ENCODE peak calls at places on chromosomes 12 and 14, in ten cellular contexts. One of them, this sample, is unnamed.
A peak's percentile ranks its signal among the peaks of the same experiment; 100 is the strongest.

GRCh38 chr14:42079911-42080310 is 473.2 kb downstream of the LRFN5 start:
- DNase-seq in stimulated activated CD4-positive, alpha-beta T cell treated with anti-CD3 and anti-CD28 coated beads, Interleukin-1b, Interleukin-23, amount 100 ng/mL, for 48 hours: no peak
- DNase-seq in Ammon's horn: no peak
- DNase-seq in NCI-H748 treated with DMSO at 0.1 percent for 48 hours: no peak
- DNase-seq in T-helper 9 cell: no peak
- DNase-seq in NT2/D1: no peak
- DNase-seq in cerebellar cortex: no peak
- DNase-seq in endothelial cell: no peak
- DNase-seq in memory B cell: no peak
- DNase-seq in sigmoid colon: no peak
- DNase-seq in this sample: no peak

GRCh38 chr14:48325486-48325885 is 650.1 kb upstream of the MDGA2 start:
- DNase-seq in stimulated activated CD4-positive, alpha-beta T cell treated with anti-CD3 and anti-CD28 coated beads, Interleukin-1b, Interleukin-23, amount 100 ng/mL, for 48 hours: no peak
- DNase-seq in Ammon's horn: no peak
- DNase-seq in NCI-H748 treated with DMSO at 0.1 percent for 48 hours: no peak
- DNase-seq in T-helper 9 cell: no peak
- DNase-seq in NT2/D1: no peak
- DNase-seq in cerebellar cortex: no peak
- DNase-seq in endothelial cell: no peak
- DNase-seq in memory B cell: no peak
- DNase-seq in sigmoid colon: no peak
- DNase-seq in this sample: no peak

GRCh38 chr14:22536853-22537338 is 52.1 kb downstream of the DAD1 start:
- DNase-seq in stimulated activated CD4-positive, alpha-beta T cell treated with anti-CD3 and anti-CD28 coated beads, Interleukin-1b, Interleukin-23, amount 100 ng/mL, for 48 hours: peak; percentile 93
- DNase-seq in Ammon's horn: peak; percentile 21
- DNase-seq in NCI-H748 treated with DMSO at 0.1 percent for 48 hours: no peak
- DNase-seq in T-helper 9 cell: peak; percentile 61
- DNase-seq in NT2/D1: no peak
- DNase-seq in cerebellar cortex: no peak
- DNase-seq in endothelial cell: no peak
- DNase-seq in memory B cell: no peak
- DNase-seq in sigmoid colon: peak; percentile 86
- DNase-seq in this sample: peak; percentile 86

GRCh38 chr14:95577067-95577800 is 42.4 kb downstream of the GLRX5 start:
- DNase-seq in stimulated activated CD4-positive, alpha-beta T cell treated with anti-CD3 and anti-CD28 coated beads, Interleukin-1b, Interleukin-23, amount 100 ng/mL, for 48 hours: no peak
- DNase-seq in Ammon's horn: no peak
- DNase-seq in NCI-H748 treated with DMSO at 0.1 percent for 48 hours: no peak
- DNase-seq in T-helper 9 cell: no peak
- DNase-seq in NT2/D1: no peak
- DNase-seq in cerebellar cortex: no peak
- DNase-seq in endothelial cell: no peak
- DNase-seq in memory B cell: no peak
- DNase-seq in sigmoid colon: no peak
- DNase-seq in this sample: no peak

GRCh38 chr12:29741342-29742241 is 42.1 kb downstream of the TMTC1 start:
- DNase-seq in stimulated activated CD4-positive, alpha-beta T cell treated with anti-CD3 and anti-CD28 coated beads, Interleukin-1b, Interleukin-23, amount 100 ng/mL, for 48 hours: no peak
- DNase-seq in Ammon's horn: no peak
- DNase-seq in NCI-H748 treated with DMSO at 0.1 percent for 48 hours: no peak
- DNase-seq in T-helper 9 cell: no peak
- DNase-seq in NT2/D1: no peak
- DNase-seq in cerebellar cortex: no peak
- DNase-seq in endothelial cell: no peak
- DNase-seq in memory B cell: no peak
- DNase-seq in sigmoid colon: no peak
- DNase-seq in this sample: no peak

GRCh38 chr12:39145175-39145999 is 240.0 kb upstream of the CPNE8 start:
- DNase-seq in stimulated activated CD4-positive, alpha-beta T cell treated with anti-CD3 and anti-CD28 coated beads, Interleukin-1b, Interleukin-23, amount 100 ng/mL, for 48 hours: peak; percentile 50
- DNase-seq in Ammon's horn: peak; percentile 21
- DNase-seq in NCI-H748 treated with DMSO at 0.1 percent for 48 hours: no peak
- DNase-seq in T-helper 9 cell: no peak
- DNase-seq in NT2/D1: peak; percentile 42
- DNase-seq in cerebellar cortex: peak; percentile 17
- DNase-seq in endothelial cell: peak; percentile 73
- DNase-seq in memory B cell: no peak
- DNase-seq in sigmoid colon: peak; percentile 76
- DNase-seq in this sample: peak; percentile 62

GRCh38 chr12:11812558-11813421 is 163.3 kb downstream of the ETV6 start:
- DNase-seq in stimulated activated CD4-positive, alpha-beta T cell treated with anti-CD3 and anti-CD28 coated beads, Interleukin-1b, Interleukin-23, amount 100 ng/mL, for 48 hours: no peak
- DNase-seq in Ammon's horn: peak; percentile 70
- DNase-seq in NCI-H748 treated with DMSO at 0.1 percent for 48 hours: peak; percentile 29
- DNase-seq in T-helper 9 cell: no peak
- DNase-seq in NT2/D1: peak; percentile 73
- DNase-seq in cerebellar cortex: no peak
- DNase-seq in endothelial cell: peak; percentile 52
- DNase-seq in memory B cell: peak; percentile 35
- DNase-seq in sigmoid colon: no peak
- DNase-seq in this sample: no peak

GRCh38 chr12:108700833-108701450 is 30.4 kb downstream of the CORO1C start:
- DNase-seq in stimulated activated CD4-positive, alpha-beta T cell treated with anti-CD3 and anti-CD28 coated beads, Interleukin-1b, Interleukin-23, amount 100 ng/mL, for 48 hours: no peak
- DNase-seq in Ammon's horn: no peak
- DNase-seq in NCI-H748 treated with DMSO at 0.1 percent for 48 hours: no peak
- DNase-seq in T-helper 9 cell: no peak
- DNase-seq in NT2/D1: no peak
- DNase-seq in cerebellar cortex: no peak
- DNase-seq in endothelial cell: no peak
- DNase-seq in memory B cell: no peak
- DNase-seq in sigmoid colon: no peak
- DNase-seq in this sample: no peak

GRCh38 chr14:99134333-99135046 is 137.5 kb downstream of the BCL11B start:
- DNase-seq in stimulated activated CD4-positive, alpha-beta T cell treated with anti-CD3 and anti-CD28 coated beads, Interleukin-1b, Interleukin-23, amount 100 ng/mL, for 48 hours: no peak
- DNase-seq in Ammon's horn: no peak
- DNase-seq in NCI-H748 treated with DMSO at 0.1 percent for 48 hours: no peak
- DNase-seq in T-helper 9 cell: no peak
- DNase-seq in NT2/D1: no peak
- DNase-seq in cerebellar cortex: no peak
- DNase-seq in endothelial cell: no peak
- DNase-seq in memory B cell: no peak
- DNase-seq in sigmoid colon: peak; percentile 44
- DNase-seq in this sample: peak; percentile 36

GRCh38 chr12:52151859-52152783 is 39.7 kb downstream of the KRT80 start:
- DNase-seq in stimulated activated CD4-positive, alpha-beta T cell treated with anti-CD3 and anti-CD28 coated beads, Interleukin-1b, Interleukin-23, amount 100 ng/mL, for 48 hours: peak; percentile 65
- DNase-seq in Ammon's horn: no peak
- DNase-seq in NCI-H748 treated with DMSO at 0.1 percent for 48 hours: no peak
- DNase-seq in T-helper 9 cell: peak; percentile 72
- DNase-seq in NT2/D1: no peak
- DNase-seq in cerebellar cortex: no peak
- DNase-seq in endothelial cell: peak; percentile 80
- DNase-seq in memory B cell: peak; percentile 74
- DNase-seq in sigmoid colon: peak; percentile 84
- DNase-seq in this sample: peak; percentile 80

GRCh38 chr14:75229923-75230792 is 48.5 kb upstream of the FOS start:
- DNase-seq in stimulated activated CD4-positive, alpha-beta T cell treated with anti-CD3 and anti-CD28 coated beads, Interleukin-1b, Interleukin-23, amount 100 ng/mL, for 48 hours: peak; percentile 41
- DNase-seq in Ammon's horn: no peak
- DNase-seq in NCI-H748 treated with DMSO at 0.1 percent for 48 hours: no peak
- DNase-seq in T-helper 9 cell: peak; percentile 49
- DNase-seq in NT2/D1: no peak
- DNase-seq in cerebellar cortex: no peak
- DNase-seq in endothelial cell: no peak
- DNase-seq in memory B cell: no peak
- DNase-seq in sigmoid colon: no peak
- DNase-seq in this sample: peak; percentile 60

GRCh38 chr12:92020983-92021664 is 124.5 kb downstream of the BTG1 start:
- DNase-seq in stimulated activated CD4-positive, alpha-beta T cell treated with anti-CD3 and anti-CD28 coated beads, Interleukin-1b, Interleukin-23, amount 100 ng/mL, for 48 hours: no peak
- DNase-seq in Ammon's horn: no peak
- DNase-seq in NCI-H748 treated with DMSO at 0.1 percent for 48 hours: no peak
- DNase-seq in T-helper 9 cell: no peak
- DNase-seq in NT2/D1: peak; percentile 3
- DNase-seq in cerebellar cortex: no peak
- DNase-seq in endothelial cell: no peak
- DNase-seq in memory B cell: no peak
- DNase-seq in sigmoid colon: no peak
- DNase-seq in this sample: no peak

GRCh38 chr14:49240383-49240782 is 345.8 kb downstream of the RPS29 start:
- DNase-seq in stimulated activated CD4-positive, alpha-beta T cell treated with anti-CD3 and anti-CD28 coated beads, Interleukin-1b, Interleukin-23, amount 100 ng/mL, for 48 hours: no peak
- DNase-seq in Ammon's horn: no peak
- DNase-seq in NCI-H748 treated with DMSO at 0.1 percent for 48 hours: no peak
- DNase-seq in T-helper 9 cell: no peak
- DNase-seq in NT2/D1: no peak
- DNase-seq in cerebellar cortex: no peak
- DNase-seq in endothelial cell: no peak
- DNase-seq in memory B cell: no peak
- DNase-seq in sigmoid colon: no peak
- DNase-seq in this sample: no peak

GRCh38 chr12:3049596-3050314 is 27.4 kb upstream of the TSPAN9 start:
- DNase-seq in stimulated activated CD4-positive, alpha-beta T cell treated with anti-CD3 and anti-CD28 coated beads, Interleukin-1b, Interleukin-23, amount 100 ng/mL, for 48 hours: no peak
- DNase-seq in Ammon's horn: no peak
- DNase-seq in NCI-H748 treated with DMSO at 0.1 percent for 48 hours: no peak
- DNase-seq in T-helper 9 cell: no peak
- DNase-seq in NT2/D1: no peak
- DNase-seq in cerebellar cortex: peak; percentile 53
- DNase-seq in endothelial cell: no peak
- DNase-seq in memory B cell: no peak
- DNase-seq in sigmoid colon: no peak
- DNase-seq in this sample: no peak

GRCh38 chr12:54166543-54167499 is 22.0 kb downstream of the SMUG1 start:
- DNase-seq in stimulated activated CD4-positive, alpha-beta T cell treated with anti-CD3 and anti-CD28 coated beads, Interleukin-1b, Interleukin-23, amount 100 ng/mL, for 48 hours: no peak
- DNase-seq in Ammon's horn: no peak
- DNase-seq in NCI-H748 treated with DMSO at 0.1 percent for 48 hours: no peak
- DNase-seq in T-helper 9 cell: no peak
- DNase-seq in NT2/D1: no peak
- DNase-seq in cerebellar cortex: no peak
- DNase-seq in endothelial cell: no peak
- DNase-seq in memory B cell: no peak
- DNase-seq in sigmoid colon: no peak
- DNase-seq in this sample: no peak

GRCh38 chr12:106128526-106129430 is 10.0 kb downstream of the NUAK1 start:
- DNase-seq in stimulated activated CD4-positive, alpha-beta T cell treated with anti-CD3 and anti-CD28 coated beads, Interleukin-1b, Interleukin-23, amount 100 ng/mL, for 48 hours: no peak
- DNase-seq in Ammon's horn: no peak
- DNase-seq in NCI-H748 treated with DMSO at 0.1 percent for 48 hours: no peak
- DNase-seq in T-helper 9 cell: no peak
- DNase-seq in NT2/D1: no peak
- DNase-seq in cerebellar cortex: no peak
- DNase-seq in endothelial cell: no peak
- DNase-seq in memory B cell: no peak
- DNase-seq in sigmoid colon: no peak
- DNase-seq in this sample: no peak

GRCh38 chr12:31589896-31590729 is 823 bp downstream of the DENND5B start:
- DNase-seq in stimulated activated CD4-positive, alpha-beta T cell treated with anti-CD3 and anti-CD28 coated beads, Interleukin-1b, Interleukin-23, amount 100 ng/mL, for 48 hours: peak; percentile 3
- DNase-seq in Ammon's horn: peak; percentile 73
- DNase-seq in NCI-H748 treated with DMSO at 0.1 percent for 48 hours: peak; percentile 71
- DNase-seq in T-helper 9 cell: no peak
- DNase-seq in NT2/D1: peak; percentile 77
- DNase-seq in cerebellar cortex: peak; percentile 68
- DNase-seq in endothelial cell: peak; percentile 70
- DNase-seq in memory B cell: peak; percentile 57
- DNase-seq in sigmoid colon: peak; percentile 84
- DNase-seq in this sample: peak; percentile 22

GRCh38 chr14:69259531-69260245 is at the start of gene GALNT16:
- DNase-seq in stimulated activated CD4-positive, alpha-beta T cell treated with anti-CD3 and anti-CD28 coated beads, Interleukin-1b, Interleukin-23, amount 100 ng/mL, for 48 hours: no peak
- DNase-seq in Ammon's horn: peak; percentile 11
- DNase-seq in NCI-H748 treated with DMSO at 0.1 percent for 48 hours: no peak
- DNase-seq in T-helper 9 cell: no peak
- DNase-seq in NT2/D1: no peak
- DNase-seq in cerebellar cortex: peak; percentile 54
- DNase-seq in endothelial cell: peak; percentile 69
- DNase-seq in memory B cell: peak; percentile 24
- DNase-seq in sigmoid colon: no peak
- DNase-seq in this sample: no peak

GRCh38 chr12:47147749-47148148 is 68.0 kb upstream of the AMIGO2 start:
- DNase-seq in stimulated activated CD4-positive, alpha-beta T cell treated with anti-CD3 and anti-CD28 coated beads, Interleukin-1b, Interleukin-23, amount 100 ng/mL, for 48 hours: no peak
- DNase-seq in Ammon's horn: no peak
- DNase-seq in NCI-H748 treated with DMSO at 0.1 percent for 48 hours: no peak
- DNase-seq in T-helper 9 cell: no peak
- DNase-seq in NT2/D1: no peak
- DNase-seq in cerebellar cortex: no peak
- DNase-seq in endothelial cell: no peak
- DNase-seq in memory B cell: no peak
- DNase-seq in sigmoid colon: no peak
- DNase-seq in this sample: no peak

GRCh38 chr12:104565606-104566243 is 109.0 kb downstream of the CHST11 start:
- DNase-seq in stimulated activated CD4-positive, alpha-beta T cell treated with anti-CD3 and anti-CD28 coated beads, Interleukin-1b, Interleukin-23, amount 100 ng/mL, for 48 hours: no peak
- DNase-seq in Ammon's horn: peak; percentile 42
- DNase-seq in NCI-H748 treated with DMSO at 0.1 percent for 48 hours: no peak
- DNase-seq in T-helper 9 cell: no peak
- DNase-seq in NT2/D1: no peak
- DNase-seq in cerebellar cortex: peak; percentile 35
- DNase-seq in endothelial cell: no peak
- DNase-seq in memory B cell: no peak
- DNase-seq in sigmoid colon: peak; percentile 68
- DNase-seq in this sample: no peak

GRCh38 chr12:106114084-106115068 is 24.4 kb downstream of the NUAK1 start:
- DNase-seq in stimulated activated CD4-positive, alpha-beta T cell treated with anti-CD3 and anti-CD28 coated beads, Interleukin-1b, Interleukin-23, amount 100 ng/mL, for 48 hours: no peak
- DNase-seq in Ammon's horn: no peak
- DNase-seq in NCI-H748 treated with DMSO at 0.1 percent for 48 hours: no peak
- DNase-seq in T-helper 9 cell: no peak
- DNase-seq in NT2/D1: no peak
- DNase-seq in cerebellar cortex: no peak
- DNase-seq in endothelial cell: no peak
- DNase-seq in memory B cell: no peak
- DNase-seq in sigmoid colon: peak; percentile 75
- DNase-seq in this sample: no peak

GRCh38 chr14:28264306-28264705 is 502.3 kb upstream of the FOXG1 start:
- DNase-seq in stimulated activated CD4-positive, alpha-beta T cell treated with anti-CD3 and anti-CD28 coated beads, Interleukin-1b, Interleukin-23, amount 100 ng/mL, for 48 hours: no peak
- DNase-seq in Ammon's horn: no peak
- DNase-seq in NCI-H748 treated with DMSO at 0.1 percent for 48 hours: no peak
- DNase-seq in T-helper 9 cell: no peak
- DNase-seq in NT2/D1: no peak
- DNase-seq in cerebellar cortex: no peak
- DNase-seq in endothelial cell: no peak
- DNase-seq in memory B cell: no peak
- DNase-seq in sigmoid colon: no peak
- DNase-seq in this sample: no peak

GRCh38 chr14:99779751-99780150 is 13.5 kb upstream of the EML1 start:
- DNase-seq in stimulated activated CD4-positive, alpha-beta T cell treated with anti-CD3 and anti-CD28 coated beads, Interleukin-1b, Interleukin-23, amount 100 ng/mL, for 48 hours: no peak
- DNase-seq in Ammon's horn: no peak
- DNase-seq in NCI-H748 treated with DMSO at 0.1 percent for 48 hours: no peak
- DNase-seq in T-helper 9 cell: no peak
- DNase-seq in NT2/D1: no peak
- DNase-seq in cerebellar cortex: no peak
- DNase-seq in endothelial cell: no peak
- DNase-seq in memory B cell: no peak
- DNase-seq in sigmoid colon: no peak
- DNase-seq in this sample: no peak

GRCh38 chr12:120928864-120929652 is 24.9 kb upstream of the SPPL3 start:
- DNase-seq in stimulated activated CD4-positive, alpha-beta T cell treated with anti-CD3 and anti-CD28 coated beads, Interleukin-1b, Interleukin-23, amount 100 ng/mL, for 48 hours: no peak
- DNase-seq in Ammon's horn: no peak
- DNase-seq in NCI-H748 treated with DMSO at 0.1 percent for 48 hours: no peak
- DNase-seq in T-helper 9 cell: no peak
- DNase-seq in NT2/D1: peak; percentile 20
- DNase-seq in cerebellar cortex: peak; percentile 21
- DNase-seq in endothelial cell: no peak
- DNase-seq in memory B cell: no peak
- DNase-seq in sigmoid colon: no peak
- DNase-seq in this sample: no peak

GRCh38 chr12:119592232-119592631 is 1.3 kb upstream of the TMEM233 start:
- DNase-seq in stimulated activated CD4-positive, alpha-beta T cell treated with anti-CD3 and anti-CD28 coated beads, Interleukin-1b, Interleukin-23, amount 100 ng/mL, for 48 hours: no peak
- DNase-seq in Ammon's horn: no peak
- DNase-seq in NCI-H748 treated with DMSO at 0.1 percent for 48 hours: no peak
- DNase-seq in T-helper 9 cell: no peak
- DNase-seq in NT2/D1: no peak
- DNase-seq in cerebellar cortex: no peak
- DNase-seq in endothelial cell: no peak
- DNase-seq in memory B cell: no peak
- DNase-seq in sigmoid colon: no peak
- DNase-seq in this sample: peak; percentile 15

GRCh38 chr12:41096797-41097196 is 91.3 kb upstream of the PDZRN4 start:
- DNase-seq in stimulated activated CD4-positive, alpha-beta T cell treated with anti-CD3 and anti-CD28 coated beads, Interleukin-1b, Interleukin-23, amount 100 ng/mL, for 48 hours: no peak
- DNase-seq in Ammon's horn: no peak
- DNase-seq in NCI-H748 treated with DMSO at 0.1 percent for 48 hours: no peak
- DNase-seq in T-helper 9 cell: no peak
- DNase-seq in NT2/D1: no peak
- DNase-seq in cerebellar cortex: no peak
- DNase-seq in endothelial cell: no peak
- DNase-seq in memory B cell: no peak
- DNase-seq in sigmoid colon: no peak
- DNase-seq in this sample: no peak

GRCh38 chr14:31935406-31935805 is 141.7 kb upstream of the ARHGAP5 start:
- DNase-seq in stimulated activated CD4-positive, alpha-beta T cell treated with anti-CD3 and anti-CD28 coated beads, Interleukin-1b, Interleukin-23, amount 100 ng/mL, for 48 hours: no peak
- DNase-seq in Ammon's horn: no peak
- DNase-seq in NCI-H748 treated with DMSO at 0.1 percent for 48 hours: no peak
- DNase-seq in T-helper 9 cell: no peak
- DNase-seq in NT2/D1: no peak
- DNase-seq in cerebellar cortex: no peak
- DNase-seq in endothelial cell: no peak
- DNase-seq in memory B cell: no peak
- DNase-seq in sigmoid colon: no peak
- DNase-seq in this sample: no peak